ENCODE peak calls at places on chromosomes 1 and 21, in six cellular contexts. One of them, this sample, is unnamed.

GRCh38 chr1:93631626-93632365 is 49.8 kb downstream of the BCAR3 start:
- DNase-seq in GM12865: peak
- DNase-seq in GM20000: peak
- DNase-seq in neural crest cell: no peak
- DNase-seq in AG09319: no peak
- DNase-seq in A549: peak
- DNase-seq in this sample: no peak

GRCh38 chr1:76250317-76250716 is 175.8 kb downstream of the ST6GALNAC3 start:
- DNase-seq in A549: no peak
- DNase-seq in AG09319: no peak
- DNase-seq in GM12865: no peak
- DNase-seq in GM20000: no peak
- DNase-seq in neural crest cell: no peak
- DNase-seq in this sample: no peak

GRCh38 chr1:87953732-87954344 is 625.2 kb downstream of the LMO4 start:
- DNase-seq in GM20000: peak
- DNase-seq in GM12865: peak
- DNase-seq in AG09319: peak
- DNase-seq in A549: peak
- DNase-seq in neural crest cell: peak
- DNase-seq in this sample: peak

GRCh38 chr1:114153621-114154145 is at the start of gene SYT6:
- DNase-seq in GM20000: no peak
- DNase-seq in A549: no peak
- DNase-seq in neural crest cell: peak
- DNase-seq in AG09319: no peak
- DNase-seq in GM12865: no peak
- DNase-seq in this sample: no peak

GRCh38 chr21:33975548-33976081 is 60.0 kb upstream of the ATP5PO start:
- DNase-seq in GM12865: peak
- DNase-seq in A549: peak
- DNase-seq in neural crest cell: no peak
- DNase-seq in GM20000: peak
- DNase-seq in AG09319: no peak
- DNase-seq in this sample: no peak

GRCh38 chr1:20494609-20495311 is 8.8 kb upstream of the CAMK2N1 start:
- DNase-seq in A549: no peak
- DNase-seq in AG09319: peak
- DNase-seq in GM20000: no peak
- DNase-seq in neural crest cell: no peak
- DNase-seq in GM12865: no peak
- DNase-seq in this sample: no peak

GRCh38 chr1:224745924-224746323 is 129.8 kb downstream of the CNIH3 start:
- DNase-seq in GM20000: no peak
- DNase-seq in AG09319: no peak
- DNase-seq in GM12865: peak
- DNase-seq in neural crest cell: no peak
- DNase-seq in A549: no peak
- DNase-seq in this sample: no peak

GRCh38 chr1:8155528-8156186 is 129.5 kb upstream of the ERRFI1 start:
- DNase-seq in neural crest cell: no peak
- DNase-seq in AG09319: no peak
- DNase-seq in GM20000: no peak
- DNase-seq in GM12865: no peak
- DNase-seq in A549: peak
- DNase-seq in this sample: no peak

GRCh38 chr1:219189021-219189824 is 15.5 kb downstream of the LYPLAL1 start:
- DNase-seq in GM20000: peak
- DNase-seq in A549: no peak
- DNase-seq in neural crest cell: no peak
- DNase-seq in AG09319: no peak
- DNase-seq in GM12865: peak
- DNase-seq in this sample: no peak

GRCh38 chr1:240492832-240493440 is 119.0 kb downstream of the GREM2 start:
- DNase-seq in GM20000: peak
- DNase-seq in A549: peak
- DNase-seq in neural crest cell: peak
- DNase-seq in GM12865: no peak
- DNase-seq in AG09319: no peak
- DNase-seq in this sample: no peak

GRCh38 chr1:207040181-207040533 is 7.6 kb upstream of the C1orf116 start:
- DNase-seq in GM12865: no peak
- DNase-seq in AG09319: no peak
- DNase-seq in GM20000: no peak
- DNase-seq in A549: no peak
- DNase-seq in neural crest cell: no peak
- DNase-seq in this sample: no peak

GRCh38 chr1:171743014-171743870 is 1.4 kb upstream of the VAMP4 start:
- DNase-seq in A549: no peak
- DNase-seq in AG09319: no peak
- DNase-seq in GM20000: no peak
- DNase-seq in GM12865: no peak
- DNase-seq in neural crest cell: no peak
- DNase-seq in this sample: no peak

GRCh38 chr21:31599563-31599962 is 59.9 kb upstream of the SOD1 start:
- DNase-seq in neural crest cell: no peak
- DNase-seq in A549: no peak
- DNase-seq in GM20000: no peak
- DNase-seq in GM12865: no peak
- DNase-seq in AG09319: no peak
- DNase-seq in this sample: no peak

GRCh38 chr1:179058343-179059184 is 23.3 kb upstream of the TOR3A start:
- DNase-seq in neural crest cell: no peak
- DNase-seq in GM12865: no peak
- DNase-seq in A549: no peak
- DNase-seq in GM20000: no peak
- DNase-seq in AG09319: no peak
- DNase-seq in this sample: no peak

GRCh38 chr1:47934243-47934805 is 62.9 kb downstream of the TRABD2B start:
- DNase-seq in GM20000: no peak
- DNase-seq in AG09319: peak
- DNase-seq in A549: no peak
- DNase-seq in GM12865: no peak
- DNase-seq in neural crest cell: no peak
- DNase-seq in this sample: no peak

GRCh38 chr1:160837558-160838205 is 25.0 kb downstream of the CD244 start:
- DNase-seq in GM12865: peak
- DNase-seq in A549: no peak
- DNase-seq in AG09319: no peak
- DNase-seq in GM20000: peak
- DNase-seq in neural crest cell: no peak
- DNase-seq in this sample: peak
- TF ChIP-seq CTCF in GM12865: peak
- TF ChIP-seq CTCF in A549: no peak
- TF ChIP-seq CTCF in AG09319: no peak
- TF ChIP-seq CTCF in GM20000: peak
- TF ChIP-seq CTCF in neural crest cell: no peak
- TF ChIP-seq CTCF in this sample: no peak

DNA sequence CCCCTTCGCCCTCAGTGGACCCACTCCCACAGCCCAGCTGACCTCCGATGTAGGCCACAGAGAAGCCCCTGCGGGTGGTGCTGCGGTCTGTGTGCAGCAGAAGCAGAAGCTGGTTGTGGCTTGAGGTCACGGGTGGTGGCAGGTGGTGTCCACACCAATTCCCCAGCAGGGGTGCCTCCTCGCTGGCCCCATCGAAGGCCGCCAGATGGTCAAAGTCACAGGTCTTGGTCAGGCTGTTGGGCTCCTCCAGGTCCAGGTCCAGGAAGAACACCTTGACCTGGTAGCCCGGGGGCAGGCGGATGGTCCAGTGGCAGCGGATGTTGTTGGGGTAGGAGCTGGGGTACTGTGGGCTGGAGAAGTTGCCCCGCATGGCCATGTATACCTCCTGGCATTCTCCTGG is 13.1 kb downstream of the CDCP2 start:
- DNase-seq in GM20000: no peak
- DNase-seq in A549: no peak
- DNase-seq in neural crest cell: no peak
- DNase-seq in GM12865: no peak
- DNase-seq in AG09319: no peak
- DNase-seq in this sample: no peak
- TF ChIP-seq CTCF in GM20000: no peak
- TF ChIP-seq CTCF in A549: no peak
- TF ChIP-seq CTCF in neural crest cell: no peak
- TF ChIP-seq CTCF in GM12865: no peak
- TF ChIP-seq CTCF in AG09319: no peak
- TF ChIP-seq CTCF in this sample: no peak

GRCh38 chr1:243461700-243462099 is 205.9 kb downstream of the SDCCAG8 start:
- DNase-seq in GM20000: no peak
- DNase-seq in A549: no peak
- DNase-seq in neural crest cell: no peak
- DNase-seq in GM12865: no peak
- DNase-seq in AG09319: no peak
- DNase-seq in this sample: no peak
- TF ChIP-seq CTCF in GM20000: no peak
- TF ChIP-seq CTCF in A549: no peak
- TF ChIP-seq CTCF in neural crest cell: no peak
- TF ChIP-seq CTCF in GM12865: no peak
- TF ChIP-seq CTCF in AG09319: no peak
- TF ChIP-seq CTCF in this sample: no peak

DNA sequence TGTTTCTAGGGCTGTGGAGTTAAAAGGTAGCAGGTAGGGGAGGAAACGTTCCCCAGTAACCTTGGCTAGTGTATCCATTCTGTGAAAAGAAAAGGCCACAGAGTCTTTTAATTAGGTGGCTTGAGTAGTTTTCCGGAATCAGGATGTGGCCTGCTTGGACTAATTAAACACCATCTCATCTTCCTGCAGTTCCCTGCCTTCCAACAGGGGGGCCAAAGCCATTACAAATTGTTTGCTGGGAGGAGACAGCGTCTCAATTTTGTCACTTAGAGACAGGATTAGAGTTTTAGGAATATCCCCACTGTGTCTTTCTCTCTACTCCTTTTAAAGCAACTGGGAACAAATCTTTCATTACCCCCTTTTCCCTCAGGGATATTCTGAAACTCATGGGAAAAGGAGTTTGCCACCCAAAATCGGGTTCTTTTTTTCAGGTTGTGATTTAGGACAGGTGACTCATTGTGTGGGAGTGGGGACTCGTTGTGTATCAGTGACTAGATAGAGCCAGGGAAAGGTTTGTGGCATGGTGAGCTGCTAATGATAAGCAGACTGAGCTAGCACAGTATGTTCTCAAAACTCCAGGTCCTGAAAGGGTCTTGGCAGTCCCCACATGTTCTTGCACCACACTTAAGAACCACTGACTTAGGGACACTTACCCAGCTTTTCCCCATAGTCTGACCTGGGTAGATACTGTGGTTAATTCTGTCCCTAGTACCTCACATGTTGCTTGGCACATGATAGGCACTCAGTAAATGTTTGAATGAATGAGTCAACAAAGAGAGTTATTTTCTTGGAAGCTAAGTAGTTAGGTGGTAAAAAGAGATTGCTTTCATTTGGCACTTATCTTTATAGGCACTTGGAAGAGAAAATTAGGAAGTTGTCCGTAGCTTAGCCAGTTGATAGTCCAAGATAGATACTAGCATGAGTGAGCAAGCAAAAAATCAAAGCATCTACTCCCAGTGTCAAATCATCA is 22.5 kb downstream of the INTS3 start:
- DNase-seq in AG09319: no peak
- DNase-seq in neural crest cell: no peak
- DNase-seq in GM12865: no peak
- DNase-seq in GM20000: no peak
- DNase-seq in A549: no peak
- DNase-seq in this sample: no peak
- TF ChIP-seq CTCF in AG09319: no peak
- TF ChIP-seq CTCF in neural crest cell: no peak
- TF ChIP-seq CTCF in GM12865: no peak
- TF ChIP-seq CTCF in GM20000: no peak
- TF ChIP-seq CTCF in A549: no peak
- TF ChIP-seq CTCF in this sample: no peak

This sample was measured in activated B cell treated with CpG ODN at 0.5 μM for 24 hours.